ENCODE peak calls at places on chromosomes 11 and 22, in six cellular contexts. N is H9; G is CD8-positive, alpha-beta memory T cell; X is fibroblast of lung; Y is CD4-positive, alpha-beta memory T cell; E is body of pancreas. R is an unnamed sample. For H3K9me3, the result is how much of the 10 kb centered on the place peaks cover.

GRCh38 chr11:126297004-126297403 is 6.9 kb upstream of the DCPS start:
- DNase-seq in N (no peak), G (no peak), X (no peak), Y (no peak), E (no peak), R (no peak)

GRCh38 chr11:134238956-134239355 is 14.2 kb downstream of the THYN1 start:
- DNase-seq in N (no peak), G (no peak), X (no peak), Y (no peak), E (no peak), R (no peak)

GRCh38 chr11:119641991-119642745 is 86.8 kb downstream of the NECTIN1 start:
- DNase-seq in N (no peak), G (no peak), X (no peak), Y (no peak), E (no peak), R (no peak)

GRCh38 chr11:16739326-16739875 is 954 bp downstream of the C11orf58 start:
- DNase-seq in N (no peak), G (no peak), X (peak), Y (peak), E (no peak), R (no peak)

GRCh38 chr11:20670932-20671403 is 1.6 kb downstream of the NELL1 start:
- DNase-seq in N (peak), G (no peak), X (no peak), Y (no peak), E (no peak), R (no peak)

GRCh38 chr11:117701781-117702180 is 95.2 kb downstream of the DSCAML1 start:
- DNase-seq in N (no peak), G (no peak), X (no peak), Y (no peak), E (no peak), R (no peak)

GRCh38 chr11:7527029-7527428 is 13.2 kb downstream of the PPFIBP2 start:
- DNase-seq in N (no peak), G (peak), X (no peak), Y (peak), E (no peak), R (peak)

GRCh38 chr11:63560506-63561179 is 2.5 kb downstream of the PLAAT2 start:
- DNase-seq in N (peak), G (peak), X (no peak), Y (peak), E (peak), R (no peak)

GRCh38 chr11:58675344-58676155 is 53.1 kb downstream of the CNTF start:
- DNase-seq in N (peak), G (peak), X (peak), Y (peak), E (peak), R (peak)

GRCh38 chr11:45001466-45002165 is 50.9 kb upstream of the TP53I11 start:
- DNase-seq in N (no peak), G (no peak), X (no peak), Y (no peak), E (no peak), R (no peak)

GRCh38 chr11:47331454-47332302 is 20.8 kb downstream of the MYBPC3 start:
- DNase-seq in N (no peak), G (no peak), X (no peak), Y (no peak), E (no peak), R (no peak)

GRCh38 chr11:118048472-118049370 is 28.2 kb upstream of the TMPRSS4 start:
- DNase-seq in N (no peak), G (no peak), X (no peak), Y (no peak), E (no peak), R (no peak)

GRCh38 chr11:60332923-60333322 is 5.9 kb downstream of the MS4A6E start:
- DNase-seq in N (no peak), G (no peak), X (no peak), Y (no peak), E (no peak), R (no peak)

GRCh38 chr11:120170741-120171261 is 32.9 kb upstream of the TRIM29 start:
- DNase-seq in N (no peak), G (no peak), X (no peak), Y (no peak), E (no peak), R (no peak)

GRCh38 chr22:27531782-27532530 is 269.6 kb downstream of the MN1 start:
- DNase-seq in N (no peak), G (no peak), X (peak), Y (no peak), E (no peak), R (no peak)

GRCh38 chr11:11332141-11332710 is 20.8 kb downstream of the CSNK2A3 start:
- DNase-seq in N (peak), G (no peak), X (no peak), Y (no peak), E (no peak), R (no peak)

GRCh38 chr11:35082322-35083180 is 56.4 kb upstream of the CD44 start:
- DNase-seq in N (peak), G (peak), X (peak), Y (peak), E (peak), R (peak)

DNA sequence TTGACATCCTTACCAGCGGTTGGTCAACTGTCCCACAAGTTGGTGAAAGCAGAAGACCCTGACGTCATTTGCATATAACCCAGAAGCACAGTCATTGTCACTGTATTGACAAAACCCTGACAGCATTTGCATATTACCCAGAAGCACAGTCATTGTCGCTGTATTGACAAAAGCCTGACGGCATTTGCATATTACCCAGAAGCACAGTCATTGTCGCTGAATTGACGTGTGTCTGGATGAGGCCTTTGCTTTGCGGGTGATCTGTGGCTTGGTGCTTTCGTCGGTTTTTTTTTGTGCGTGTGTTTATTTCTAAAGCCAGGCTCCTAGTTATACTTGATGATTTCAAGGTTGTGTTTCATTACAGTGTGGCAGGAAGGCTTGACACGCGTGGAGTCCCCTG is 1145.2 kb downstream of the BRD1 start:
- DNase-seq in N (no peak), G (no peak), X (no peak), Y (no peak), E (no peak), R (no peak)
- H3K9me3 ChIP-seq in N (under half), G (under half), X (under half), Y (under half), E (under half), R (under half)

DNA sequence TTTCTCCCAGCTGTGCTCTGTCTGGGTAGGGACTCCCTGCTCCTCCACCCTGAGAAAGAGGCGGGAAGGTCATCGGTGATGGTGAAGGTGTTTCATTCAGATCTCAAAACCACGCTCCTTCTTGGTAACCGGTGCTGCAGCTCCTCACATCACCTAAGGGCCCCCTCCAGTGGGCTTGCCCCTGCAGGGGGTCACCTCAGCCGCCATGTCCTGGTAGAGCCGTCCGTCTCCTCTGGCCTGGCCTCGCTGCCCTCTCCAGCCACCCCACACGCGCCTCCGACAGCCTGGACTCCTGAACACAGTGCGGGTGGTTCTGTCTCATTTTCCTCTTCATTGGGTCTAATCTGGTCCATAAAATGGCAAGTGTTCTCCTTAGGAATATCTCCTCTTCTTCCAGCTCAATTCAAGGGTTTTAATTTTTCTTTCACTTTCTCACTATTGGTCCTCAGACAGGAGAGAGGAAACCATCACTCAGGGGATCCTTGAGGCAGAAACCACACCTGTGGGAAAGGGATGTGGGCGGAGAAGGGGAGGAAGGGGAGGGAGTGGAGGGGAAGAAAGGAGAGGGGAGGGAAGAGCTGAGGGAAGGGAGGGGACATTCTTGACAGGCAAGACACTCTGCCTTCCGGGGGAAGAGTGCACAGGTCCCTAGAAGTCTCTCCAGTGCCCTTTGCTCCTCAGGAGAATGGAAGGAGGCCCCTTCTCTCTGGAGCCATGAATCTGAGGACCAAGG is 1338.4 kb downstream of the TBC1D22A start:
- DNase-seq in N (peak), G (no peak), X (no peak), Y (no peak), E (no peak), R (no peak)
- H3K9me3 ChIP-seq in N (under half), G (under half), X (under half), Y (under half), E (under half), R (under half)

DNA sequence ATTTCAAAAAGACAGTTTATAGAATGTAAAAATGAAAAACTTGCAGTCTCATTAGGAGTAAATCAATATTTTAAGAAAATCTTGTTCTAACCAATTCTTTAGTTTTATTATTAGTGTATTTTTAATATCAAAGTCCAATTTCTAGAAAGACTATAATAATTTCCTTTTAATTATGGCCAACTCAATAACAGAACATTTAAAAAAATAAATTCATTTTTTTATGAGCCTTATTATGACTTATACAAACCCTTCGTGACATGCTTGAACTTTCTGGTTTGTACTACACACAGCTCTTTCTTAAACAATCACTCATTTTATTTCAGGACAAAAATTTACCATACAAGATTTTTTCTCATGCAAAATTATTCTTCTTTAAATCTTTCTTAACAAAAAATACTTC is 11.7 kb upstream of the MRGPRE start:
- DNase-seq in N (no peak), G (no peak), X (no peak), Y (no peak), E (no peak), R (no peak)
- H3K9me3 ChIP-seq in N (under half), G (under half), X (under half), Y (under half), E (under half), R (under half)

DNA sequence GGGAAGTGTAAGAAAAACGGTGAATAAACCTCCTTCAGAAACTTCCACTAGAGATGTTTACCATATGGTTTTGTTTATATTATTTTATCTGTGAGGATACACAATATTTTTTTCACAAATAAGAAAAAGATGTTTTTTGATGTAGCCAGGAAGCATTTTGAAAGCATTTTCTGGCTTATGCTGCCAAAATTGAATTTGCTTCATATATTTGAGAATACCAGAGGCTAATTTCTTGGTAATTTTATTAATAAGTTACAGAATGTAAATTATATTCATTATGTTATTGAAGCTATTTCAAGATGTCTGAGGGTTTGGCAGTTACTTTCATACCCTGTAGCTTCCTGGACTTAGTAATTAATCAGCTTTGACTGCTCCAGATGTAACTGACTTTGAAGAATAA is 686.6 kb downstream of the LUZP2 start:
- DNase-seq in N (no peak), G (no peak), X (no peak), Y (no peak), E (no peak), R (no peak)
- H3K9me3 ChIP-seq in N (under half), G (under half), X (under half), Y (under half), E (under half), R (under half)

R was measured in T-helper 17 cell.